ENCODE peak calls at places on chromosomes 11 and 22, in five cellular contexts. One of them, this sample, is unnamed.

GRCh38 chr11:115470928-115471327 is 33.3 kb downstream of the CADM1 start:
- DNase-seq in fibroblast of pulmonary artery: no peak
- DNase-seq in astrocyte of the spinal cord: no peak
- DNase-seq in fibroblast of mammary gland: no peak
- DNase-seq in tibial artery: no peak
- DNase-seq in this sample: no peak

GRCh38 chr22:46079861-46080821 is 70.2 kb upstream of the PPARA start:
- DNase-seq in astrocyte of the spinal cord: peak
- DNase-seq in tibial artery: peak
- DNase-seq in fibroblast of mammary gland: peak
- DNase-seq in fibroblast of pulmonary artery: no peak
- DNase-seq in this sample: no peak

GRCh38 chr11:103735497-103736032 is 300.9 kb upstream of the DDI1 start:
- DNase-seq in tibial artery: no peak
- DNase-seq in fibroblast of pulmonary artery: no peak
- DNase-seq in astrocyte of the spinal cord: no peak
- DNase-seq in fibroblast of mammary gland: peak
- DNase-seq in this sample: no peak

GRCh38 chr11:126968915-126969314 is 31.7 kb downstream of the KIRREL3 start:
- DNase-seq in fibroblast of mammary gland: no peak
- DNase-seq in tibial artery: no peak
- DNase-seq in astrocyte of the spinal cord: no peak
- DNase-seq in fibroblast of pulmonary artery: no peak
- DNase-seq in this sample: no peak

GRCh38 chr11:22407899-22408298 is 69.7 kb downstream of the SLC17A6 start:
- DNase-seq in tibial artery: no peak
- DNase-seq in astrocyte of the spinal cord: no peak
- DNase-seq in fibroblast of mammary gland: no peak
- DNase-seq in fibroblast of pulmonary artery: no peak
- DNase-seq in this sample: no peak

GRCh38 chr11:47656284-47656915 is 14.0 kb upstream of the MTCH2 start:
- DNase-seq in fibroblast of mammary gland: no peak
- DNase-seq in astrocyte of the spinal cord: no peak
- DNase-seq in tibial artery: no peak
- DNase-seq in fibroblast of pulmonary artery: no peak
- DNase-seq in this sample: no peak

GRCh38 chr11:130876100-130876499 is 40.2 kb downstream of the SNX19 start:
- DNase-seq in tibial artery: no peak
- DNase-seq in astrocyte of the spinal cord: no peak
- DNase-seq in fibroblast of pulmonary artery: no peak
- DNase-seq in fibroblast of mammary gland: no peak
- DNase-seq in this sample: no peak

GRCh38 chr22:36587289-36588154 is 58.6 kb upstream of the EIF3D start:
- DNase-seq in fibroblast of mammary gland: peak
- DNase-seq in astrocyte of the spinal cord: peak
- DNase-seq in fibroblast of pulmonary artery: peak
- DNase-seq in tibial artery: no peak
- DNase-seq in this sample: no peak

GRCh38 chr11:113871331-113871730 is 4.0 kb downstream of the USP28 start:
- DNase-seq in astrocyte of the spinal cord: no peak
- DNase-seq in tibial artery: no peak
- DNase-seq in fibroblast of pulmonary artery: peak
- DNase-seq in fibroblast of mammary gland: no peak
- DNase-seq in this sample: no peak

GRCh38 chr11:5081405-5081804 is 12.0 kb downstream of the OR52E1 start:
- DNase-seq in astrocyte of the spinal cord: no peak
- DNase-seq in fibroblast of pulmonary artery: no peak
- DNase-seq in tibial artery: no peak
- DNase-seq in fibroblast of mammary gland: no peak
- DNase-seq in this sample: no peak

GRCh38 chr11:82315093-82315492 is 418.6 kb downstream of the FAM181B start:
- DNase-seq in tibial artery: no peak
- DNase-seq in astrocyte of the spinal cord: no peak
- DNase-seq in fibroblast of mammary gland: peak
- DNase-seq in fibroblast of pulmonary artery: no peak
- DNase-seq in this sample: no peak
- TF ChIP-seq CTCF in tibial artery: no peak
- TF ChIP-seq CTCF in astrocyte of the spinal cord: peak
- TF ChIP-seq CTCF in fibroblast of mammary gland: peak
- TF ChIP-seq CTCF in fibroblast of pulmonary artery: no peak
- TF ChIP-seq CTCF in this sample: no peak

GRCh38 chr11:65133724-65134123 is 595 bp downstream of the SYVN1 start:
- DNase-seq in fibroblast of mammary gland: peak
- DNase-seq in fibroblast of pulmonary artery: peak
- DNase-seq in tibial artery: peak
- DNase-seq in astrocyte of the spinal cord: no peak
- DNase-seq in this sample: no peak

GRCh38 chr11:65134240-65134951 is at the start of gene SYVN1:
- DNase-seq in tibial artery: peak
- DNase-seq in fibroblast of pulmonary artery: peak
- DNase-seq in astrocyte of the spinal cord: peak
- DNase-seq in fibroblast of mammary gland: peak
- DNase-seq in this sample: peak

GRCh38 chr11:65136515-65137096 is 2.3 kb upstream of the SYVN1 start:
- DNase-seq in fibroblast of mammary gland: no peak
- DNase-seq in astrocyte of the spinal cord: no peak
- DNase-seq in fibroblast of pulmonary artery: no peak
- DNase-seq in tibial artery: peak
- DNase-seq in this sample: no peak

GRCh38 chr11:65135633-65136145 is 1.4 kb upstream of the SYVN1 start:
- DNase-seq in fibroblast of pulmonary artery: no peak
- DNase-seq in astrocyte of the spinal cord: no peak
- DNase-seq in fibroblast of mammary gland: no peak
- DNase-seq in tibial artery: peak
- DNase-seq in this sample: no peak

DNA sequence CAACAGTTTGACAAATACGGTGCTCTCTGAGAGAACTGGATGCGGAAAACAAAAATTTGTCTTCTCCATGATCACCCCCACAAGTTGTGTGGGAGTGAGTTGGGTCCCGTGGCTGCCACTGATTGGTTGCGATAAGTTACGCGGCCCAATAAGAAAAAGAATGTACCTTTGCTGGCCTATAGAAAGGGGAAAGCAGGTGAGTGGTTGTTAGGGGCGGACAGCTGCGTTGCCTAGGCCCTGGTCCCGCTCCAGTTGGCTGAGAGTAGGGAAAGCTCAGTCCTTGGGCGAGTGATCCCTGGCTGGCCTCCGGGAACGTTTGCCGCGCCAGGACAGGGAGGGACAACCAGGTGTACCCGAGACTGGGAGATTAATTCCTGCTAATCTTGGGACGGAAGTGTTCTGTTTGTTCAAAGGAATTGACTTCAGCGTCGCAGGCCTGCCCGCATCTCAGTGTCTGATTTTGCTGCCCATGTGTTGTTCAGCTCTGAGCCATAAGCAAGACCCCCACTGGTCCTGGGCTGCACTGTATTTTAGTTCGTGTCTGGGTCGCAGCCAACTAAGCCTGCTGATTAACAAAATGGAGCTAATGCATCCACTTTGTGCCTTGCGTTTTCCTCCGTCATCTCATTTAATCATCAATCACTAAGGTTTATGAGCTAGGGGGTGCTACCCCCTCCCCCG is 773 bp upstream of the SYVN1 start:
- DNase-seq in tibial artery: peak
- DNase-seq in astrocyte of the spinal cord: peak
- DNase-seq in fibroblast of pulmonary artery: peak
- DNase-seq in fibroblast of mammary gland: peak
- DNase-seq in this sample: peak
- TF ChIP-seq CTCF in tibial artery: peak
- TF ChIP-seq CTCF in astrocyte of the spinal cord: no peak
- TF ChIP-seq CTCF in fibroblast of pulmonary artery: no peak
- TF ChIP-seq CTCF in fibroblast of mammary gland: no peak
- TF ChIP-seq CTCF in this sample: no peak

DNA sequence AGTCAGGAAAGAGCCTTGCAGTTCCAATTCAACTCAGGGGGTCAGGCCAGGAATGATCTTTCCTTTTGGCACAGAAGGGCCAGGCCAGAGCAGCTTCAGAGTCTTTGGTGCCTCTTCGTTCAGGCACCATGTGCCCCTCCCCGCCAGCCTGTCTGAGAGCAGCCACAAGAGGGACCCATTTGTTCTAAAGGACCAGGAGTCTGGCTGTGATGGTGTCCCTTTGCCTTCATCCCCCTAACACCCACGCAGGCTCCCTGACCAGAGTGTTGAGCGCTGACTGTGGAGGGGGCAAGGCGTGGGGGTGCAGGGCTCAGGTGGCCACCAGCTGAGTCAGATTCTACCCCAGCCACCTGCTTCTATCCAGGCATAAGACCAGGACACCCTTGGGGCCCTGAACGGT is 156.4 kb downstream of the TTC17 start:
- DNase-seq in fibroblast of pulmonary artery: no peak
- DNase-seq in fibroblast of mammary gland: no peak
- DNase-seq in tibial artery: no peak
- DNase-seq in astrocyte of the spinal cord: no peak
- DNase-seq in this sample: peak
- TF ChIP-seq CTCF in fibroblast of pulmonary artery: peak
- TF ChIP-seq CTCF in fibroblast of mammary gland: peak
- TF ChIP-seq CTCF in tibial artery: no peak
- TF ChIP-seq CTCF in astrocyte of the spinal cord: peak
- TF ChIP-seq CTCF in this sample: no peak

DNA sequence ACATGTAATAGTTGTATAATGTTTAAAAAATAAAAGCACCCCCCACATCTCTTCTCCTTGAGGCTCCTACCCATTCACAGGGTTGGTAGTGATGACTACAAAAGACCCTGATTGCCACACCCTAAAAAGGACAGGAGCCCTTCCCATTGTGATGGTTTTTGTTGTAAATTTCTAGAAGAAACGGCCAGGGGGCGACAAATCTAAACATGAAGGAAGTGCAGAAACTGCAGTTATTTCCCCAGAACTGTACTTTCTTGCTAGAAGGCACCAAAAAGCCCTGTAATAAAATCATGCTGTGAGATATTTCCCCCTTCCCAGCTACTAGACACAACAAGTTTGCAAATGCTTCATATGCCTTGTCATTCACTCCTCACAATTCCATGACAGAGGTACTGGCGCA is 10.8 kb downstream of the PRR5L start:
- DNase-seq in fibroblast of mammary gland: peak
- DNase-seq in fibroblast of pulmonary artery: peak
- DNase-seq in astrocyte of the spinal cord: peak
- DNase-seq in tibial artery: no peak
- DNase-seq in this sample: peak
- TF ChIP-seq CTCF in fibroblast of mammary gland: peak
- TF ChIP-seq CTCF in fibroblast of pulmonary artery: peak
- TF ChIP-seq CTCF in astrocyte of the spinal cord: peak
- TF ChIP-seq CTCF in tibial artery: peak
- TF ChIP-seq CTCF in this sample: peak

GRCh38 chr11:61683116-61683515 is 2.9 kb downstream of the DAGLA start:
- DNase-seq in tibial artery: no peak
- DNase-seq in fibroblast of mammary gland: no peak
- DNase-seq in astrocyte of the spinal cord: no peak
- DNase-seq in fibroblast of pulmonary artery: no peak
- DNase-seq in this sample: no peak
- TF ChIP-seq CTCF in tibial artery: no peak
- TF ChIP-seq CTCF in fibroblast of mammary gland: no peak
- TF ChIP-seq CTCF in astrocyte of the spinal cord: no peak
- TF ChIP-seq CTCF in fibroblast of pulmonary artery: no peak
- TF ChIP-seq CTCF in this sample: no peak

GRCh38 chr11:134275534-134276395 is at the start of gene GLB1L3:
- DNase-seq in astrocyte of the spinal cord: no peak
- DNase-seq in fibroblast of pulmonary artery: no peak
- DNase-seq in fibroblast of mammary gland: no peak
- DNase-seq in tibial artery: no peak
- DNase-seq in this sample: peak
- TF ChIP-seq CTCF in astrocyte of the spinal cord: peak
- TF ChIP-seq CTCF in fibroblast of pulmonary artery: peak
- TF ChIP-seq CTCF in fibroblast of mammary gland: peak
- TF ChIP-seq CTCF in tibial artery: no peak
- TF ChIP-seq CTCF in this sample: peak

GRCh38 chr11:68300076-68300830 is 12.1 kb upstream of the LRP5 start:
- DNase-seq in fibroblast of mammary gland: no peak
- DNase-seq in tibial artery: no peak
- DNase-seq in fibroblast of pulmonary artery: no peak
- DNase-seq in astrocyte of the spinal cord: no peak
- DNase-seq in this sample: no peak
- TF ChIP-seq CTCF in fibroblast of mammary gland: no peak
- TF ChIP-seq CTCF in tibial artery: no peak
- TF ChIP-seq CTCF in fibroblast of pulmonary artery: no peak
- TF ChIP-seq CTCF in astrocyte of the spinal cord: no peak
- TF ChIP-seq CTCF in this sample: no peak

GRCh38 chr22:50699754-50700386 is 27.2 kb downstream of the SHANK3 start:
- DNase-seq in astrocyte of the spinal cord: no peak
- DNase-seq in fibroblast of mammary gland: no peak
- DNase-seq in fibroblast of pulmonary artery: no peak
- DNase-seq in tibial artery: no peak
- DNase-seq in this sample: no peak
- TF ChIP-seq CTCF in astrocyte of the spinal cord: peak
- TF ChIP-seq CTCF in fibroblast of mammary gland: no peak
- TF ChIP-seq CTCF in fibroblast of pulmonary artery: peak
- TF ChIP-seq CTCF in tibial artery: no peak
- TF ChIP-seq CTCF in this sample: no peak